ENCODE peak calls at places on chromosomes 2 and 18, in five cellular contexts. Q is CD8-positive, alpha-beta T cell; B is H9; U is astrocyte of the cerebellum; H is left ventricle myocardium inferior. S is an unnamed sample.
A peak's percentile ranks its signal among the peaks of the same experiment; 100 is the strongest.

GRCh38 chr2:231039294-231039664 is 2.0 kb downstream of the C2orf72 start:
- DNase-seq in U (no peak), H (no peak), Q (no peak), B (no peak), S (no peak)

GRCh38 chr2:191935247-191935646 is 88.4 kb upstream of the CAVIN2 start:
- DNase-seq in H (no peak), B (no peak), Q (no peak), U (no peak), S (no peak)

GRCh38 chr2:134261398-134262131 is 7.7 kb downstream of the MGAT5 start:
- DNase-seq in U (no peak), Q (no peak), B (no peak), H (no peak), S (no peak)

GRCh38 chr2:239278941-239279365 is 121.9 kb downstream of the HDAC4 start:
- DNase-seq in B (no peak), U (no peak), H (no peak), Q (no peak), S (peak; percentile 45)

GRCh38 chr18:21243041-21243431 is 1.0 kb downstream of the GREB1L start:
- DNase-seq in Q (no peak), U (no peak), B (peak; percentile 28), H (no peak), S (no peak)

GRCh38 chr2:215921884-215922283 is 91.5 kb downstream of the MREG start:
- DNase-seq in Q (no peak), B (no peak), H (no peak), U (peak; percentile 81), S (no peak)

GRCh38 chr2:238797537-238797936 is 50.3 kb upstream of the TWIST2 start:
- DNase-seq in B (peak; percentile 5), U (no peak), Q (no peak), H (no peak), S (no peak)

GRCh38 chr2:193584522-193584938 is 1389.8 kb upstream of the TMEFF2 start:
- DNase-seq in U (no peak), B (peak; percentile 43), Q (no peak), H (no peak), S (no peak)

GRCh38 chr2:168961450-168962229 is 60.5 kb downstream of the G6PC2 start:
- DNase-seq in B (peak; percentile 48), U (peak; percentile 63), Q (peak; percentile 28), H (no peak), S (no peak)

GRCh38 chr2:95347681-95348608 is 50.8 kb downstream of the KCNIP3 start:
- DNase-seq in H (no peak), U (no peak), B (peak; percentile 24), Q (no peak), S (peak; percentile 64)

GRCh38 chr2:101047075-101047766 is 45.1 kb downstream of the RPL31 start:
- DNase-seq in U (peak; percentile 27), H (no peak), Q (no peak), B (no peak), S (no peak)

GRCh38 chr2:213232649-213233437 is 51.4 kb upstream of the SPAG16 start:
- DNase-seq in Q (peak; percentile 58), B (no peak), H (no peak), U (peak; percentile 66), S (no peak)

GRCh38 chr2:128997166-128997866 is 678.6 kb upstream of the HS6ST1 start:
- DNase-seq in H (no peak), B (no peak), Q (no peak), U (no peak), S (no peak)

DNA sequence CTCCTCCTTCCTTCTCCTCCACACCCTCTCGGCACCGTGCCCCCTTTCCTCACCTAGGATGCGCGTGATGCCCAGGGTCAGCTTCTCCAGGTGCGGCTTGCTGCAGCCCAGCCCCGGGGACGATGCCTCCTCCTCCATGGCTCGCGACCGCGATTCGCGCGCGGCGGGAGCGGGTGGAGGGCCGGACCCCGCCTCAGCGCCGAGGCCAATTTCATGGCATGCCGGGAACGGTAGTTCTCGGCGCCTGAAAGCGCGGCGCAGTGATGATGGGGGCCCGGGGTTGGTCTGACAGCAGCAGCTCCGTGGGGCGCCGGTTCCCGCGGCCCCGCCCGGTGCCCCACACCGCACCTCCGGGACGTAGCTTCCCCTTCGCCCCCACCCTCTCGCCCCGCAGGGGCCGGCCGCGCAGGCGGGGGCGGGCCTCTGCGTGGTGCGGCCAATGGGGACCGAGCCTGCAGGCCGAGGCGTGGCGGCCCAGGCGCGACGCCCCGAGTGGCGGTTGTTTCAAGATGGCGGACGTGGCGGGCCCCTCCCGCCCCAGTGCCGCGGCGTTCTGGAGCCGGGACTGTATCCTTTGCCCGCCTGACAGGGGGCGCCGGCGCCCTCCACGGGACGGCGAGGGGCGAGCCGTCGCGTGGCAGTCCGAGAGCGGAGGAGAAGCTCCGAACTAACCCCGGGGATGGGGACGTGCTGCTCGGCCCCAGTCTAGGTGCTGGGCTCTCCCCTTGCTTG is at the start of the genes KIAA1328 and TPGS2:
- DNase-seq in H (peak; percentile 86), B (peak; percentile 87), Q (peak; percentile 85), U (peak; percentile 62), S (peak; percentile 91)
- TF ChIP-seq CTCF in H (peak; percentile 55), B (peak; percentile 80), Q (peak; percentile 58), U (peak; percentile 39), S (peak; percentile 72)

GRCh38 chr2:204046145-204046544 is 109.6 kb downstream of the ICOS start:
- DNase-seq in B (no peak), Q (no peak), H (no peak), U (no peak), S (no peak)

GRCh38 chr2:204050681-204051080 is 114.1 kb downstream of the ICOS start:
- DNase-seq in H (no peak), Q (no peak), U (no peak), B (no peak), S (no peak)

GRCh38 chr2:204049635-204050034 is 113.1 kb downstream of the ICOS start:
- DNase-seq in U (no peak), H (no peak), Q (no peak), B (no peak), S (no peak)

GRCh38 chr2:204051999-204052558 is 115.5 kb downstream of the ICOS start:
- DNase-seq in U (no peak), H (no peak), Q (no peak), B (no peak), S (no peak)

DNA sequence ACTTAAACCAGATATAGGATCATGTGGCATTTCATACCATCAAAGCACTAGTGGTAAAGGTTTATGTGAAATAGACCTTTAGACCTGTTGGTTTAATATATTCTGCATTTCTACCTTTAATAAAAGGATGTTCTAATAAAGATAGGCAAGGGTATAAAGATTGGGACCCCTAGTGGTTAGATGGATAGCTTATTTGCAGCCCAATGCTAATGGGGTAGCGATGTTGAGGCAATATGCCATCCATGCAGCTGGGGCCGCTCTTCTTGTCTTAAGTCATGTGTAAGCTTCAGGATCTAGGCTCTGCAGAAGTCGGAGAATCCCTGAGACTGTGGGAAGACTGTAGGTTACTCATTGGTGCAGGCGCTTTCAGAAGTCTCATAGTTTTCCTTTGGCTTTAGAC is 114.9 kb downstream of the ICOS start:
- DNase-seq in H (no peak), B (peak; percentile 48), Q (no peak), U (no peak), S (no peak)
- TF ChIP-seq CTCF in H (no peak), B (peak; percentile 71), Q (peak; percentile 21), U (peak; percentile 16), S (peak; percentile 58)

GRCh38 chr2:88016086-88016947 is at the start of gene RNU2-63P:
- DNase-seq in Q (peak; percentile 79), H (peak; percentile 67), B (peak; percentile 83), U (peak; percentile 89), S (peak; percentile 85)
- TF ChIP-seq CTCF in Q (no peak), H (no peak), B (no peak), U (no peak), S (peak; percentile 30)

GRCh38 chr2:35495182-35495581 is 860.4 kb upstream of the CRIM1 start:
- DNase-seq in B (no peak), H (no peak), U (no peak), Q (no peak), S (no peak)
- TF ChIP-seq CTCF in B (no peak), H (no peak), U (no peak), Q (no peak), S (no peak)

GRCh38 chr2:70959271-70959761 is 19.1 kb upstream of the ANKRD53 start:
- DNase-seq in Q (no peak), B (peak; percentile 20), H (no peak), U (no peak), S (peak; percentile 58)

GRCh38 chr2:70960833-70961647 is 17.4 kb upstream of the ANKRD53 start:
- DNase-seq in B (peak; percentile 72), Q (no peak), H (no peak), U (no peak), S (peak; percentile 63)

GRCh38 chr2:70958759-70959158 is 19.7 kb upstream of the ANKRD53 start:
- DNase-seq in Q (no peak), U (no peak), B (peak; percentile 10), H (no peak), S (no peak)

GRCh38 chr2:70961648-70961994 is 16.8 kb upstream of the ANKRD53 start:
- DNase-seq in H (no peak), U (no peak), Q (no peak), B (peak; percentile 15), S (peak; percentile 37)

GRCh38 chr2:70959851-70960832 is 18.3 kb upstream of the ANKRD53 start:
- DNase-seq in H (no peak), U (no peak), Q (no peak), B (peak; percentile 61), S (peak; percentile 45)
- TF ChIP-seq CTCF in H (no peak), U (no peak), Q (no peak), B (peak; percentile 66), S (peak; percentile 34)

GRCh38 chr2:205764502-205764815 is 82.2 kb downstream of the NRP2 start:
- DNase-seq in B (no peak), U (no peak), Q (no peak), H (no peak), S (no peak)

GRCh38 chr2:205762883-205763282 is 80.6 kb downstream of the NRP2 start:
- DNase-seq in Q (no peak), B (no peak), H (no peak), U (no peak), S (no peak)

GRCh38 chr2:205766765-205767359 is 84.6 kb downstream of the NRP2 start:
- DNase-seq in U (peak; percentile 61), B (peak; percentile 59), H (peak; percentile 57), Q (peak; percentile 55), S (no peak)

GRCh38 chr2:205763708-205764501 is 81.6 kb downstream of the NRP2 start:
- DNase-seq in H (peak; percentile 29), Q (no peak), B (peak; percentile 95), U (peak; percentile 86), S (peak; percentile 79)

DNA sequence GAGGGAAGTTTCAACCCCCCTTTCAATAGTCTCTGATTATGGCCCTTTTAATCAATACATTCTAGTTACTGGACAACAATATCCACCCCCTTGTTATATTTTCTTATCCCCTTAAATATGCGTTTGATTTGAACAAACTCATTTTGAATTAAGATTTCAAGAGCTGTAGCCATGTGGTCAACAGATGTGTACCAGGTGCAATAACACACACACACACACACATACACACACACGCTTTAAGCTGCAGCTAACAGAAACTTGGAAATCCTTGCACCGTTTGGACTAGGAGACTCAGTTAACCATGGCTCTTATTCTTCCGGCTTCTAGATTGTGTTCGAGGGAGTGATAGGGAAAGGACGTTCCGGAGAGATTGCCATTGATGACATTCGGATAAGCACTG is 82.8 kb downstream of the NRP2 start:
- DNase-seq in H (no peak), Q (no peak), U (no peak), B (no peak), S (no peak)
- TF ChIP-seq CTCF in H (no peak), Q (no peak), U (no peak), B (no peak), S (no peak)

S was measured in type B pancreatic cell.